ENCODE peak calls at places on chromosomes 12 and 14, in seven cellular contexts. H is stomach; T is thoracic aorta; M is H4; W is colonic mucosa; B is HS-27A; X is stimulated activated CD8-positive, alpha-beta memory T cell treated with anti-CD3 and anti-CD28 coated beads, Interleukin-2, amount 100 ng/mL, for 1 hour. E is an unnamed sample.

GRCh38 chr14:69351385-69351784 is 46.7 kb downstream of the ERH start:
- DNase-seq in H (no peak), T (no peak), M (no peak), W (no peak), B (no peak), X (no peak), E (no peak)

GRCh38 chr12:104285740-104286537 is 17.6 kb upstream of the EID3 start:
- DNase-seq in H (peak), T (no peak), M (peak), W (peak), B (no peak), X (no peak), E (no peak)

GRCh38 chr14:35368993-35369392 is 35.6 kb downstream of the NFKBIA start:
- DNase-seq in H (no peak), T (no peak), M (no peak), W (no peak), B (no peak), X (no peak), E (no peak)

GRCh38 chr14:39939023-39939422 is 506.8 kb upstream of the FBXO33 start:
- DNase-seq in H (no peak), T (no peak), M (no peak), W (no peak), B (no peak), X (no peak), E (no peak)

GRCh38 chr14:59904184-59904583 is 15.8 kb upstream of the LRRC9 start:
- DNase-seq in H (no peak), T (no peak), M (no peak), W (no peak), B (no peak), X (no peak), E (no peak)

GRCh38 chr14:80584638-80585505 is 356.7 kb downstream of the CEP128 start:
- DNase-seq in H (no peak), T (no peak), M (no peak), W (no peak), B (no peak), X (no peak), E (no peak)

GRCh38 chr12:6866920-6867406 is 368 bp upstream of the TPI1 start:
- DNase-seq in H (peak), T (no peak), M (no peak), W (no peak), B (no peak), X (no peak), E (peak)

GRCh38 chr12:21509768-21510167 is 8.2 kb downstream of the GOLT1B start:
- DNase-seq in H (no peak), T (no peak), M (no peak), W (no peak), B (no peak), X (no peak), E (no peak)

GRCh38 chr12:63440063-63440462 is 228.2 kb downstream of the DPY19L2 start:
- DNase-seq in H (no peak), T (no peak), M (no peak), W (no peak), B (no peak), X (no peak), E (no peak)

GRCh38 chr14:55383541-55384140 is 28.0 kb downstream of the ATG14 start:
- DNase-seq in H (no peak), T (no peak), M (no peak), W (no peak), B (peak), X (no peak), E (no peak)

GRCh38 chr12:27331299-27331926 is 1.2 kb upstream of the BMAL2 start:
- DNase-seq in H (no peak), T (no peak), M (peak), W (no peak), B (peak), X (no peak), E (no peak)

E was measured in right lobe of liver.